ENCODE peak calls at places on chromosomes 16 and 17, in five cellular contexts. X, M, K, C and N are unnamed samples.
A peak's percentile ranks its signal among the peaks of the same experiment; 100 is the strongest.

GRCh38 chr17:50331085-50331791 is 14.7 kb upstream of the XYLT2 start:
- DNase-seq in K (no peak), X (peak; percentile 78), C (peak; percentile 97), M (no peak), N (no peak)

GRCh38 chr16:66996324-66996982 is 8.1 kb downstream of the CES4A start:
- DNase-seq in K (peak; percentile 49), M (no peak), C (peak; percentile 52), X (peak; percentile 52), N (no peak)

GRCh38 chr16:50741225-50741807 is 570 bp upstream of the CYLD start:
- DNase-seq in X (no peak), C (no peak), M (no peak), K (no peak), N (peak; percentile 25)

GRCh38 chr16:86449377-86450095 is 60.8 kb upstream of the FOXF1 start:
- DNase-seq in X (no peak), M (no peak), C (no peak), K (no peak), N (no peak)

GRCh38 chr17:63345598-63345997 is 100.5 kb downstream of the CYB561 start:
- DNase-seq in C (peak; percentile 26), K (no peak), M (no peak), X (no peak), N (no peak)

GRCh38 chr17:78781339-78782304 is at the start of gene CYTH1:
- DNase-seq in X (peak; percentile 57), K (peak; percentile 45), C (no peak), M (peak; percentile 93), N (no peak)

GRCh38 chr16:83533193-83533592 is 274.6 kb upstream of the HSBP1 start:
- DNase-seq in M (no peak), K (no peak), C (peak; percentile 64), X (no peak), N (peak; percentile 77)

GRCh38 chr17:29592850-29593545 is at the start of gene ANKRD13B:
- DNase-seq in X (peak; percentile 48), K (no peak), C (no peak), M (no peak), N (no peak)

GRCh38 chr16:87492241-87492635 is 586 bp downstream of the ZCCHC14 start:
- DNase-seq in M (no peak), X (no peak), C (no peak), K (no peak), N (no peak)

GRCh38 chr16:58462997-58463891 is 36.7 kb upstream of the NDRG4 start:
- DNase-seq in X (peak; percentile 62), M (peak; percentile 79), K (no peak), C (no peak), N (no peak)

GRCh38 chr16:87092958-87093357 is 224.2 kb downstream of the C16orf95 start:
- DNase-seq in X (no peak), M (no peak), C (no peak), K (no peak), N (no peak)

GRCh38 chr17:81398855-81399451 is 3.7 kb downstream of the BAHCC1 start:
- DNase-seq in X (no peak), M (no peak), K (no peak), C (no peak), N (no peak)

GRCh38 chr16:28317040-28317880 is 24.9 kb downstream of the SBK1 start:
- DNase-seq in X (peak; percentile 74), C (peak; percentile 13), K (peak; percentile 65), M (peak; percentile 84), N (peak; percentile 57)

GRCh38 chr17:80763293-80763867 is 218.7 kb downstream of the RPTOR start:
- DNase-seq in M (no peak), C (no peak), K (no peak), X (no peak), N (no peak)

GRCh38 chr17:29563816-29564215 is 3.0 kb downstream of the ABHD15 start:
- DNase-seq in M (no peak), K (peak; percentile 20), C (no peak), X (no peak), N (no peak)

GRCh38 chr17:68431661-68432071 is 25.6 kb downstream of the WIPI1 start:
- DNase-seq in X (peak; percentile 30), K (no peak), M (no peak), C (no peak), N (peak; percentile 4)

GRCh38 chr16:27239906-27240655 is 28.5 kb downstream of the NSMCE1 start:
- DNase-seq in X (no peak), K (no peak), C (no peak), M (no peak), N (no peak)

GRCh38 chr17:9336817-9337216 is 238.8 kb downstream of the STX8 start:
- DNase-seq in M (no peak), K (no peak), X (no peak), C (no peak), N (no peak)

GRCh38 chr17:66386789-66387351 is 84.5 kb downstream of the PRKCA start:
- DNase-seq in X (no peak), C (peak; percentile 42), K (no peak), M (no peak), N (peak; percentile 16)

GRCh38 chr17:65558311-65558682 is 3.2 kb downstream of the AXIN2 start:
- DNase-seq in K (no peak), C (no peak), M (peak; percentile 65), X (no peak), N (no peak)

GRCh38 chr17:27407916-27408846 is 48.1 kb upstream of the KSR1 start:
- DNase-seq in K (peak; percentile 16), M (no peak), X (peak; percentile 69), C (peak; percentile 41), N (peak; percentile 73)

GRCh38 chr17:50542795-50543774 is 3.9 kb upstream of the SPATA20 start:
- DNase-seq in K (peak; percentile 94), C (no peak), M (peak; percentile 84), X (peak; percentile 88), N (no peak)

GRCh38 chr16:65121870-65122723 is at the start of gene CDH11:
- DNase-seq in M (peak; percentile 80), X (peak; percentile 38), C (peak; percentile 82), K (peak; percentile 25), N (peak; percentile 50)

GRCh38 chr17:79991140-79991923 is 44.3 kb downstream of the TBC1D16 start:
- DNase-seq in M (peak; percentile 95), X (peak; percentile 91), K (peak; percentile 90), C (peak; percentile 38), N (peak; percentile 91)

GRCh38 chr17:35529868-35530267 is 7.6 kb downstream of the SLFN12L start:
- DNase-seq in K (no peak), C (no peak), X (no peak), M (no peak), N (no peak)

GRCh38 chr17:66345264-66345663 is 42.9 kb downstream of the PRKCA start:
- DNase-seq in K (no peak), X (no peak), M (no peak), C (no peak), N (no peak)

GRCh38 chr17:360141-360705 is 7.6 kb upstream of the RPH3AL start:
- DNase-seq in M (no peak), X (no peak), C (no peak), K (no peak), N (no peak)

GRCh38 chr16:53744449-53744848 is 40.5 kb downstream of the FTO start:
- DNase-seq in X (no peak), K (no peak), C (no peak), M (no peak), N (no peak)

GRCh38 chr17:78937561-78937960 is 12.4 kb upstream of the TIMP2 start:
- DNase-seq in X (no peak), K (no peak), M (no peak), C (no peak), N (no peak)

GRCh38 chr17:74842599-74843351 is 16.9 kb downstream of the GRIN2C start:
- DNase-seq in M (peak; percentile 90), X (peak; percentile 76), K (peak; percentile 75), C (peak; percentile 22), N (peak; percentile 57)

GRCh38 chr16:72797606-72798005 is 250.3 kb downstream of the ZFHX3 start:
- DNase-seq in X (no peak), M (no peak), C (no peak), K (no peak), N (no peak)

GRCh38 chr16:5069048-5069447 is 2.6 kb upstream of the ALG1 start:
- DNase-seq in C (no peak), K (no peak), X (no peak), M (no peak), N (no peak)

GRCh38 chr17:8267480-8268147 is 18.5 kb downstream of the PFAS start:
- DNase-seq in X (no peak), K (no peak), C (no peak), M (no peak), N (no peak)

GRCh38 chr16:18999045-18999393 is 15.3 kb downstream of the TMC7 start:
- DNase-seq in K (no peak), M (no peak), X (no peak), C (no peak), N (no peak)
- H3K27ac ChIP-seq in K (no peak overlapping the region), M (peak overlapping the region; percentile 48), X (no peak overlapping the region), C (peak overlapping the region; percentile 40), N (peak overlapping the region; percentile 98)

GRCh38 chr17:82793974-82794620 is 42.2 kb downstream of the TBCD start:
- DNase-seq in K (no peak), C (no peak), M (no peak), X (no peak), N (no peak)
- TF ChIP-seq CTCF in K (no peak), C (no peak), M (no peak), X (no peak), N (no peak)

GRCh38 chr17:76446449-76447231 is 6.3 kb downstream of the UBE2O start:
- DNase-seq in M (no peak), C (peak; percentile 90), X (peak; percentile 71), K (peak; percentile 42), N (peak; percentile 96)

GRCh38 chr17:76444518-76445311 is 8.2 kb downstream of the UBE2O start:
- DNase-seq in M (no peak), K (no peak), X (no peak), C (peak; percentile 30), N (no peak)

GRCh38 chr17:76442341-76443338 is 10.3 kb downstream of the UBE2O start:
- DNase-seq in C (no peak), M (no peak), K (no peak), X (no peak), N (no peak)

GRCh38 chr17:76447931-76448652 is 4.9 kb downstream of the UBE2O start:
- DNase-seq in C (peak; percentile 34), X (no peak), M (no peak), K (no peak), N (no peak)

DNA sequence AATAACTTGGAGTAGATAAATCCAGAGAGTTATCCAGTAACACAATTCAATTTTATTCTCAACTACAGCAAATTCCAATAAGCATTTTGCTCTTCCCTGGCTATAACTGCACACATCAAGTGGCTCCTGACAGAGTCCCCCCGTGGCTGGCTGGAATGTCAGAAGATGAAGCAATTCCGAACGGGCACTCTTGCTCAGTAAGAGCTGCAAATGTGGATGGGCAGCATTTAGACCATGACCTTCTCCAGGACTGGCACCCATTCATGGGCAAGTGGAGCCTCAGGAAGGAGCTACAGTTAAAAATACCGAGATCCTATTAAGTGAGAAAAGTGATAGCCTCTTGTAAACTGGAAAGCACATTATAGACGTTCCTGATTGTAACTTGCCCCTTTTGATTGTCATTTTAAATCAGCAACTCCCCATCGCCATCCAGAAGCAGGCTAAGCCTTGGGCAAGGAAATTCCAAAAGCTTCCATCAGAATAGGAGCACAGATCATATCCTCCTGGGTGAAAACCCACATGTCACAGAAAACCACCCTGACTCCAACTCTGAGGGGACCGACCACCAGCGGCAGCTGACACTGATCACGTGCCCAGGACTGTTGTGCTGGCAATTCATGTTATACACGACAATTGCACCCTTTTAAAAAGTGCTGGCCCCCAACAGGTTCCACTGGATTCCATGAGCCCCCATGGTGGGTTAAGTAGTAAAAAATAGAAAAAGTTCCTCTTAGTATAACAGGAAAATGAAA is 7.1 kb downstream of the UBE2O start:
- DNase-seq in X (no peak), K (no peak), C (no peak), M (no peak), N (no peak)
- H3K27ac ChIP-seq in X (peak overlapping the region; percentile 51), K (no peak overlapping the region), C (peak overlapping the region; percentile 60), M (peak overlapping the region; percentile 41), N (peak overlapping the region; percentile 77)

GRCh38 chr16:89064606-89065444 is 28.8 kb upstream of the ACSF3 start:
- DNase-seq in X (no peak), C (no peak), K (no peak), M (no peak), N (no peak)
- TF ChIP-seq CTCF in X (no peak), C (no peak), K (no peak), M (no peak), N (no peak)